ENCODE peak calls at places on chromosomes 3 and 15, in six cellular contexts. F is CD8-positive, alpha-beta memory T cell; A is fibroblast of lung; U is psoas muscle; O is lower lobe of right lung; P is endodermal cell. Z is an unnamed sample. For H3K27me3 and H3K36me3, the result is how much of the 10 kb centered on the place peaks cover.

GRCh38 chr15:101684384-101684783 is 32.2 kb upstream of the TM2D3 start:
- DNase-seq in F (no peak), A (peak), U (no peak), O (no peak), P (no peak), Z (peak)

GRCh38 chr3:174321549-174321948 is 537.6 kb upstream of the NAALADL2 start:
- DNase-seq in F (no peak), A (no peak), U (no peak), O (no peak), P (no peak), Z (no peak)

GRCh38 chr15:22231603-22232002 is 151.3 kb downstream of the OR4M2 start:
- DNase-seq in F (no peak), A (no peak), U (no peak), O (no peak), P (no peak), Z (no peak)

GRCh38 chr3:17057316-17057715 is 172.6 kb downstream of the PLCL2 start:
- DNase-seq in F (no peak), A (peak), U (no peak), O (no peak), P (no peak), Z (no peak)

GRCh38 chr15:91992940-91993339 is 139.4 kb downstream of the SLCO3A1 start:
- DNase-seq in F (no peak), A (no peak), U (no peak), O (no peak), P (no peak), Z (no peak)

GRCh38 chr15:85543741-85544155 is 163.3 kb downstream of the AKAP13 start:
- DNase-seq in F (peak), A (peak), U (peak), O (peak), P (peak), Z (no peak)

GRCh38 chr15:58302832-58303231 is 129.0 kb upstream of the LIPC start:
- DNase-seq in F (no peak), A (no peak), U (no peak), O (no peak), P (no peak), Z (no peak)

GRCh38 chr3:60178931-60179653 is 1072.2 kb downstream of the FHIT start:
- DNase-seq in F (no peak), A (no peak), U (no peak), O (no peak), P (no peak), Z (no peak)

GRCh38 chr3:77370413-77370812 is 330.5 kb downstream of the ROBO2 start:
- DNase-seq in F (no peak), A (peak), U (no peak), O (no peak), P (no peak), Z (peak)

GRCh38 chr3:179716811-179717210 is 64.0 kb downstream of the USP13 start:
- DNase-seq in F (no peak), A (peak), U (no peak), O (no peak), P (no peak), Z (no peak)

GRCh38 chr15:69145694-69146492 is 14.5 kb upstream of the GLCE start:
- DNase-seq in F (no peak), A (peak), U (no peak), O (no peak), P (no peak), Z (no peak)

GRCh38 chr3:159229161-159229560 is 427.3 kb downstream of the MFSD1 start:
- DNase-seq in F (no peak), A (no peak), U (no peak), O (no peak), P (no peak), Z (no peak)

GRCh38 chr3:105869531-105869833 is 670 bp upstream of the CBLB start:
- DNase-seq in F (no peak), A (no peak), U (no peak), O (no peak), P (no peak), Z (no peak)
- H3K4me3 ChIP-seq in F (peak), A (peak), U (peak), O (peak), P (peak), Z (peak)

DNA sequence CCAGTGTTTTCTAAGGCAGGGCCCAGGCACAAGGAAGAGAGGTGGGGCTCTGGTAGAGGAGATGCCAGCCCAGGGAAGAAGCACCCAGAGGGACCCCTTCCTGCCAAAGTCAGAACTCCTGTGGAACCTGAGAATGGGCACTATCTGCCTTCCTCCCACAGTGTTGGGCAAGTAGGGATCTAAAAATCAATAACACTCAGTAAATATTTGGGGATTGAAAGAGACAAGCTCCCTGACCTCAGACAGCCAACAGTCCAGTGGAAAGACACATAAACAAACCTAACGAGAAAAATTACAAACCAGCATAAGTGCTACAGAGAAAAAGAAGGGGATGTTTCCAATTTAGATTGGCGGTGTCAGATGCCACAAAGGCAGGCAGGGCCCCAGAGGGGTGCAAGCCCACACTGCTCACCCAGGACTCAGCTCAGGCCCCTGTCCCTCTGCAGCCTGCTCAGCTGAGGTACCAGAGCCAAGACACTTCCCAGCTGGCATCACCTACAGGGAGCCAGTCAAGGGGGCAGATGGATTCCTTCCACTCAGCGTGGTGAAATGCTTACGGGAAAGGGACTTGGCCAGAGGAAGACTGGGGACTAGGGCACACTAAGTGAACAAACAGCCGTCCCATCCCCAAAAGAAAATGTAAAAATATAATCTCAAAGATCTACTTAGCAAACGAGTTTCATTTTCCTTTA is 15.9 kb downstream of the ADCY5 start:
- DNase-seq in F (no peak), A (no peak), U (no peak), O (no peak), P (no peak), Z (no peak)
- H3K27me3 ChIP-seq in F (under half), A (under half), U (under half), O (under half), P (under half), Z (under half)

DNA sequence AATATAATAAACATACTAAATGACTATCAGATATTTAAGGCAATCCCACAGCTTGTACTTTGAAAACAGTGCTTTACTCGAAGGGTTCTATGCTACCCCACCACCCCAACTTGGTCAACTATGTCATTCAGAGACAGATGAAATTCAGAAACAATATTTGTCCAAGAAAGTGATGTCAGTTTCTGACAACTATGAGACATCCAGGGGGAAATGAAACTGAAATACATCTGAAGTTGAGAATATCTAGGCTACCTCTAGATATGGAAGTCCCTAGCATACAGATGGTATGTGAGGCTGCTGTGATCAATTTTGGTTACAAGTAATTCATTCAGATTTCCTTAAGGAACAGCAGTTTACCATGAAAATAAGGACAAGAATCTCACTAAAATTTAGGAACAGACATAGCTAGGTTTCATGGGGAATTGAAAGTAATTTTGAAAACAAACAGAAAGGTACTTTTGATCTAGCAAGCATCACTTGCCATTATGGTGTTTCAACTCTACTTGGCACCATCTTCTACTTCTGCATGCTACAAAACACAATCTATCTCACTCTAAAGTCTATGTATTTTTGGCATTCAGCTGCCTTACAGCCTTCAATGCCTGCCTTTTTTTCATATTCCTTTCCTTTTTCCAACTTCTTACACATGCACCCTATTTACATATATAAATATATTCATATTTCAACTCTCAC is 21.8 kb downstream of the ATG3 start:
- DNase-seq in F (no peak), A (no peak), U (no peak), O (no peak), P (no peak), Z (no peak)
- H3K36me3 ChIP-seq in F (under half), A (under half), U (under half), O (half or more), P (under half), Z (under half)

DNA sequence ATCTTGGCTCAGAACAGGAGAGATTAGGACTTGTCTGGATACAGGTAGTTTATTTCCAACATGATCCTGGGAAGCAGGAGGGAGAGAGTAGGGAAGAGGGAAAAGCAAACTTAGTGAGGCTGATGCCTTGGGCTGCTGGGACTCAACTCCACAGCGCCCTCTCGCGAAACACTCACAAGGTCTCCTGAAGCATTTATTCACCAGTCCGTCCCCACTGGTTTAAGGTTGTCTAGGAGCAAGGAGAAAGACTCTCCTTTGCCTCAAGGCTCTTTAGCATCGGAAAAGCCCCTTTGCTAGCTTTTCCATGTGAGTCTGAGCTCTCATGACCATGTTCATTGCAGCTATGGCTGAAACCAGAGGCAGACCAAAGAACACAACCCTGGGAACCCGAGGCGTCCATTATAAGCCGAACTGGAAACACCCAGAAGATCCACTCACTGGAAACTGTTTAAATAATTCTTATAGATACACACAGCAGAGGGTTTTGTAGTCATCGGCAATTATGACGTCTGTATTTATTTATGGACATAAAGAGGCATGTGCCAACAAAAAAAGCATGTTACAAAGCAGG is 244.5 kb downstream of the CD47 start:
- DNase-seq in F (peak), A (peak), U (peak), O (peak), P (peak), Z (peak)
- H3K4me3 ChIP-seq in F (no peak), A (no peak), U (no peak), O (no peak), P (no peak), Z (no peak)

GRCh38 chr3:84820906-84821305 is 137.9 kb upstream of the CADM2 start:
- DNase-seq in F (no peak), A (no peak), U (no peak), O (no peak), P (no peak), Z (no peak)
- H3K27me3 ChIP-seq in F (under half), A (under half), U (under half), O (under half), P (under half), Z (under half)

GRCh38 chr3:9831253-9831652 is 12.6 kb downstream of the RPUSD3 start:
- DNase-seq in F (no peak), A (no peak), U (no peak), O (no peak), P (no peak), Z (no peak)
- H3K36me3 ChIP-seq in F (under half), A (under half), U (under half), O (half or more), P (under half), Z (under half)

GRCh38 chr3:192515661-192516040 is 211.7 kb downstream of the FGF12 start:
- DNase-seq in F (no peak), A (no peak), U (no peak), O (no peak), P (no peak), Z (no peak)
- H3K4me3 ChIP-seq in F (no peak), A (no peak), U (peak), O (no peak), P (peak), Z (no peak)